ENCODE peak calls at places on chromosomes 2 and 18, in ten cellular contexts. E is astrocyte of the cerebellum; T is cardiac muscle cell; U is EL; N is thoracic aorta; A is activated CD8-positive, alpha-beta memory T cell treated with anti-CD3 and anti-CD28 coated beads for 48 hours; M is activated T-helper 1 cell treated with anti-CD3 and anti-CD28 coated beads, Interleukin-12 subunit alpha, Interleukin-12 subunit beta, Interleukin-2, Interleukin-4 antibody, amounts not matched to agents 30 ng/mL and 10 ng/mL and 1 ng/mL, durations not matched to agents 14 hours and 24 hours and 36 hours; B is SHP77; S is NCI-H1417; I is GM19239. P is an unnamed sample.

GRCh38 chr2:135585586-135585985 is 54.3 kb downstream of the R3HDM1 start:
- DNase-seq in E (no peak), T (no peak), U (no peak), N (no peak), A (no peak), M (no peak), B (no peak), S (no peak), I (no peak), P (no peak)

GRCh38 chr2:148306027-148306426 is 285.1 kb downstream of the MBD5 start:
- DNase-seq in E (no peak), T (no peak), U (no peak), N (no peak), A (no peak), M (no peak), B (no peak), S (no peak), I (no peak), P (no peak)

GRCh38 chr2:66170681-66171234 is 264.2 kb upstream of the MEIS1 start:
- DNase-seq in E (no peak), T (no peak), U (no peak), N (no peak), A (no peak), M (no peak), B (no peak), S (peak), I (no peak), P (peak)

GRCh38 chr2:12675801-12676200 is 40.9 kb upstream of the TRIB2 start:
- DNase-seq in E (no peak), T (no peak), U (no peak), N (no peak), A (no peak), M (no peak), B (no peak), S (no peak), I (no peak), P (no peak)

GRCh38 chr2:104844813-104845551 is 8.9 kb upstream of the POU3F3 start:
- DNase-seq in E (no peak), T (peak), U (no peak), N (no peak), A (no peak), M (no peak), B (no peak), S (no peak), I (no peak), P (no peak)

GRCh38 chr2:20062615-20063545 is 11.5 kb upstream of the LAPTM4A start:
- DNase-seq in E (peak), T (no peak), U (peak), N (peak), A (no peak), M (no peak), B (no peak), S (peak), I (no peak), P (no peak)

GRCh38 chr2:239343946-239344856 is 56.6 kb downstream of the HDAC4 start:
- DNase-seq in E (no peak), T (no peak), U (no peak), N (no peak), A (no peak), M (no peak), B (no peak), S (peak), I (no peak), P (no peak)

GRCh38 chr18:42929857-42930256 is 185.6 kb downstream of the RIT2 start:
- DNase-seq in E (peak), T (no peak), U (no peak), N (no peak), A (no peak), M (no peak), B (no peak), S (no peak), I (no peak), P (no peak)

GRCh38 chr18:62396381-62396780 is 71.3 kb downstream of the TNFRSF11A start:
- DNase-seq in E (no peak), T (no peak), U (no peak), N (no peak), A (no peak), M (no peak), B (no peak), S (no peak), I (no peak), P (no peak)

GRCh38 chr2:12262681-12263436 is 453.9 kb upstream of the TRIB2 start:
- DNase-seq in E (peak), T (peak), U (peak), N (no peak), A (no peak), M (no peak), B (peak), S (peak), I (no peak), P (no peak)

GRCh38 chr18:74444104-74444503 is 13.0 kb downstream of the DIPK1C start:
- DNase-seq in E (no peak), T (no peak), U (no peak), N (no peak), A (no peak), M (no peak), B (no peak), S (no peak), I (no peak), P (no peak)

GRCh38 chr2:121196132-121196848 is 88.7 kb downstream of the TFCP2L1 start:
- DNase-seq in E (peak), T (no peak), U (no peak), N (no peak), A (no peak), M (no peak), B (no peak), S (peak), I (no peak), P (no peak)

GRCh38 chr2:2867371-2867770 is 510.2 kb downstream of the EIPR1 start:
- DNase-seq in E (no peak), T (no peak), U (no peak), N (no peak), A (no peak), M (no peak), B (peak), S (no peak), I (no peak), P (no peak)

GRCh38 chr2:120320318-120320851 is 25.6 kb upstream of the INHBB start:
- DNase-seq in E (no peak), T (no peak), U (no peak), N (no peak), A (no peak), M (no peak), B (no peak), S (no peak), I (no peak), P (peak)

GRCh38 chr2:194116861-194117260 is 1540.2 kb upstream of the SLC39A10 start:
- DNase-seq in E (no peak), T (no peak), U (no peak), N (no peak), A (no peak), M (no peak), B (no peak), S (no peak), I (no peak), P (no peak)

GRCh38 chr2:47035615-47036488 is 119.3 kb downstream of the STPG4 start:
- DNase-seq in E (no peak), T (peak), U (no peak), N (no peak), A (no peak), M (no peak), B (no peak), S (no peak), I (no peak), P (no peak)

GRCh38 chr2:105515581-105516415 is 116.9 kb upstream of the FHL2 start:
- DNase-seq in E (no peak), T (no peak), U (no peak), N (no peak), A (no peak), M (no peak), B (no peak), S (no peak), I (no peak), P (no peak)

GRCh38 chr18:46497129-46497528 is 159.9 kb downstream of the LOXHD1 start:
- DNase-seq in E (peak), T (peak), U (peak), N (no peak), A (peak), M (peak), B (no peak), S (no peak), I (no peak), P (peak)

GRCh38 chr2:71743995-71744675 is 290.8 kb downstream of the DYSF start:
- DNase-seq in E (no peak), T (no peak), U (no peak), N (no peak), A (no peak), M (no peak), B (no peak), S (no peak), I (no peak), P (no peak)

GRCh38 chr2:240405133-240405532 is 30.3 kb upstream of the GPC1 start:
- DNase-seq in E (no peak), T (no peak), U (no peak), N (no peak), A (no peak), M (no peak), B (no peak), S (no peak), I (no peak), P (no peak)

GRCh38 chr18:45073556-45073955 is 392.9 kb downstream of the SETBP1 start:
- DNase-seq in E (no peak), T (no peak), U (no peak), N (no peak), A (no peak), M (no peak), B (no peak), S (no peak), I (no peak), P (no peak)

GRCh38 chr2:168961450-168962229 is 60.5 kb downstream of the G6PC2 start:
- DNase-seq in E (peak), T (peak), U (peak), N (no peak), A (no peak), M (peak), B (peak), S (peak), I (peak), P (peak)

GRCh38 chr2:23502096-23502495 is 117.1 kb downstream of the KLHL29 start:
- DNase-seq in E (no peak), T (no peak), U (no peak), N (no peak), A (no peak), M (no peak), B (no peak), S (no peak), I (no peak), P (no peak)

GRCh38 chr2:37753758-37754157 is 82.3 kb upstream of the CDC42EP3 start:
- DNase-seq in E (no peak), T (no peak), U (no peak), N (no peak), A (no peak), M (no peak), B (no peak), S (no peak), I (no peak), P (no peak)

GRCh38 chr2:201860541-201861154 is 54.3 kb downstream of the CDK15 start:
- DNase-seq in E (peak), T (peak), U (peak), N (no peak), A (no peak), M (peak), B (peak), S (peak), I (peak), P (peak)

GRCh38 chr18:8277270-8277669 is 332.0 kb upstream of the RAB12 start:
- DNase-seq in E (no peak), T (no peak), U (no peak), N (no peak), A (no peak), M (no peak), B (no peak), S (no peak), I (no peak), P (no peak)

GRCh38 chr2:42116195-42117181 is 52.7 kb upstream of the EML4 start:
- DNase-seq in E (peak), T (no peak), U (peak), N (no peak), A (no peak), M (no peak), B (no peak), S (no peak), I (no peak), P (no peak)

GRCh38 chr2:240787521-240788472 is 32.2 kb downstream of the KIF1A start:
- DNase-seq in E (no peak), T (no peak), U (no peak), N (no peak), A (no peak), M (no peak), B (no peak), S (no peak), I (no peak), P (no peak)